ENCODE peak calls at places on chromosome 18, in ten cellular contexts. S, H, B, F, A, I, K, L, M and U are unnamed samples.

GRCh38 chr18:48819781-48820482 is 130.8 kb downstream of the SMAD7 start:
- DNase-seq in L (no peak), M (no peak), I (no peak), H (no peak), A (no peak), B (no peak), K (no peak), F (no peak), S (no peak), U (no peak)

GRCh38 chr18:76396792-76397191 is 98.2 kb downstream of the ZNF516 start:
- DNase-seq in A (no peak), B (no peak), L (no peak), K (no peak), S (no peak), I (no peak), F (no peak), M (no peak), H (no peak), U (no peak)

GRCh38 chr18:48428494-48429177 is 19.5 kb upstream of the ZBTB7C start:
- DNase-seq in L (no peak), B (no peak), S (no peak), H (no peak), F (no peak), K (peak; percentile 26), A (no peak), M (no peak), I (no peak), U (no peak)

GRCh38 chr18:35142270-35142605 is 98.6 kb upstream of the ZNF397 start:
- DNase-seq in A (no peak), M (no peak), L (no peak), I (no peak), H (no peak), K (no peak), B (no peak), F (peak; percentile 26), S (no peak), U (no peak)

GRCh38 chr18:8097942-8098341 is 511.3 kb upstream of the RAB12 start:
- DNase-seq in I (no peak), S (no peak), F (no peak), M (no peak), B (no peak), K (no peak), L (no peak), A (no peak), H (no peak), U (no peak)

GRCh38 chr18:60020107-60020925 is 120.5 kb downstream of the PMAIP1 start:
- DNase-seq in F (no peak), H (no peak), S (peak; percentile 12), M (no peak), A (no peak), I (no peak), B (peak; percentile 23), L (no peak), K (peak; percentile 24), U (no peak)

GRCh38 chr18:3153107-3153704 is 66.6 kb downstream of the MYOM1 start:
- DNase-seq in A (no peak), L (peak; percentile 43), I (no peak), H (no peak), F (no peak), S (peak; percentile 24), B (no peak), M (no peak), K (peak; percentile 24), U (no peak)

GRCh38 chr18:35174093-35174731 is 66.6 kb upstream of the ZNF397 start:
- DNase-seq in F (peak; percentile 82), I (peak; percentile 16), K (no peak), M (no peak), H (peak; percentile 53), S (no peak), L (no peak), A (no peak), B (no peak), U (no peak)

GRCh38 chr18:3526421-3527354 is 76.7 kb downstream of the TGIF1 start:
- DNase-seq in S (peak; percentile 66), H (no peak), K (peak; percentile 64), I (peak; percentile 55), M (peak; percentile 16), B (peak; percentile 48), L (peak; percentile 67), F (peak; percentile 93), A (no peak), U (no peak)

GRCh38 chr18:68480196-68480595 is 234.7 kb downstream of the TMX3 start:
- DNase-seq in F (no peak), I (no peak), L (peak; percentile 15), S (no peak), A (no peak), B (no peak), K (peak; percentile 58), H (no peak), M (no peak), U (no peak)

GRCh38 chr18:2985628-2986027 is 27.3 kb downstream of the LPIN2 start:
- DNase-seq in I (no peak), M (peak; percentile 25), S (no peak), L (peak; percentile 59), F (no peak), B (peak; percentile 41), K (peak; percentile 72), H (peak; percentile 47), A (no peak), U (no peak)

GRCh38 chr18:43651067-43651466 is 373.8 kb upstream of the SYT4 start:
- DNase-seq in M (no peak), H (no peak), S (no peak), A (no peak), K (peak; percentile 24), F (no peak), L (no peak), B (no peak), I (no peak), U (no peak)

GRCh38 chr18:73617981-73618380 is 529.7 kb downstream of the FBXO15 start:
- DNase-seq in L (no peak), K (no peak), F (no peak), M (peak; percentile 66), B (no peak), S (no peak), A (no peak), H (no peak), I (no peak), U (no peak)

GRCh38 chr18:67133669-67134068 is 382.9 kb downstream of the DSEL start:
- DNase-seq in L (no peak), B (no peak), I (no peak), M (no peak), H (no peak), S (no peak), F (peak; percentile 99), K (no peak), A (no peak), U (no peak)

GRCh38 chr18:10406172-10406663 is 48.2 kb upstream of the APCDD1 start:
- DNase-seq in F (peak; percentile 89), I (no peak), B (no peak), K (no peak), H (no peak), L (no peak), S (no peak), A (no peak), M (no peak), U (no peak)

GRCh38 chr18:75140296-75140695 is 68.6 kb downstream of the PTGR3 start:
- DNase-seq in M (no peak), S (no peak), F (no peak), L (no peak), B (no peak), I (no peak), A (no peak), K (no peak), H (no peak), U (no peak)

GRCh38 chr18:7892556-7892955 is 325.4 kb downstream of the PTPRM start:
- DNase-seq in A (no peak), S (no peak), K (no peak), L (no peak), B (no peak), F (no peak), H (no peak), I (no peak), M (no peak), U (no peak)